ENCODE peak calls at places on chromosomes 3 and 15, in four cellular contexts. F, N, M and D are unnamed samples.

GRCh38 chr15:89971592-89971997 is 29.5 kb upstream of the ZNF710 start:
- DNase-seq in F (peak), M (peak), N (peak), D (peak)

GRCh38 chr3:181974198-181974597 is 262.5 kb downstream of the SOX2 start:
- DNase-seq in M (no peak), N (no peak), F (no peak), D (no peak)

GRCh38 chr3:194220776-194221735 is 85.1 kb downstream of the HES1 start:
- DNase-seq in M (no peak), F (no peak), N (no peak), D (no peak)

GRCh38 chr15:85276508-85276907 is 103.9 kb upstream of the AKAP13 start:
- DNase-seq in N (no peak), M (no peak), F (no peak), D (no peak)

GRCh38 chr3:122893282-122893681 is 98.4 kb downstream of the SLC49A4 start:
- DNase-seq in N (no peak), F (no peak), M (no peak), D (no peak)

GRCh38 chr3:52317601-52318000 is 1.5 kb downstream of the DNAH1 start:
- DNase-seq in M (peak), N (no peak), F (peak), D (no peak)

GRCh38 chr3:13747627-13748026 is 132.2 kb downstream of the WNT7A start:
- DNase-seq in F (no peak), M (no peak), N (no peak), D (no peak)

GRCh38 chr15:24857094-24857437 is 97.7 kb upstream of the SNRPN start:
- DNase-seq in F (no peak), M (peak), N (no peak), D (no peak)

GRCh38 chr15:94840794-94841587 is 609.6 kb downstream of the MCTP2 start:
- DNase-seq in M (peak), F (peak), N (no peak), D (no peak)

GRCh38 chr3:32177702-32178198 is 60.7 kb upstream of the CMTM8 start:
- DNase-seq in N (peak), M (peak), F (peak), D (peak)